ENCODE peak calls at places on chromosomes 12 and 14, in seven cellular contexts. Z is stimulated activated CD8-positive, alpha-beta memory T cell treated with anti-CD3 and anti-CD28 coated beads, Interleukin-15, amount 100 ng/mL, for 1 hour; N is cardiac fibroblast; V is tibial nerve; B is NCI-H345; O is mucosa of descending colon; T is GM04503. U is an unnamed sample.

GRCh38 chr14:94341654-94342333 is 18.7 kb upstream of the SERPINA6 start:
- DNase-seq in Z (no peak), N (no peak), V (no peak), B (no peak), O (no peak), T (no peak), U (no peak)

GRCh38 chr12:61513499-61513898 is 746.7 kb upstream of the USP15 start:
- DNase-seq in Z (no peak), N (no peak), V (no peak), B (no peak), O (no peak), T (no peak), U (no peak)

GRCh38 chr12:66290716-66291200 is 11.5 kb upstream of the HELB start:
- DNase-seq in Z (no peak), N (no peak), V (no peak), B (no peak), O (no peak), T (no peak), U (no peak)

GRCh38 chr12:116423053-116423452 is 136.1 kb upstream of the MAP1LC3B2 start:
- DNase-seq in Z (no peak), N (peak), V (no peak), B (no peak), O (no peak), T (peak), U (no peak)

GRCh38 chr12:72273851-72274284 is 1.7 kb downstream of the TRHDE start:
- DNase-seq in Z (no peak), N (no peak), V (no peak), B (no peak), O (no peak), T (no peak), U (peak)

GRCh38 chr12:81245918-81246611 is 168.2 kb downstream of the ACSS3 start:
- DNase-seq in Z (no peak), N (no peak), V (no peak), B (peak), O (no peak), T (no peak), U (no peak)

GRCh38 chr12:14366211-14366762 is 805 bp downstream of the ATF7IP start:
- DNase-seq in Z (no peak), N (no peak), V (no peak), B (peak), O (no peak), T (no peak), U (no peak)

GRCh38 chr14:89720741-89721315 is 233.7 kb downstream of the EFCAB11 start:
- DNase-seq in Z (peak), N (no peak), V (no peak), B (no peak), O (peak), T (no peak), U (peak)

GRCh38 chr12:78229491-78230209 is 399.0 kb downstream of the NAV3 start:
- DNase-seq in Z (no peak), N (peak), V (no peak), B (peak), O (peak), T (no peak), U (peak)

GRCh38 chr12:110846615-110847566 is at the start of gene CCDC63:
- DNase-seq in Z (peak), N (peak), V (peak), B (peak), O (peak), T (no peak), U (peak)

GRCh38 chr12:131536337-131536736 is 174.6 kb upstream of the SFSWAP start:
- DNase-seq in Z (no peak), N (no peak), V (peak), B (no peak), O (no peak), T (no peak), U (no peak)

GRCh38 chr12:57983150-57983857 is 41.9 kb downstream of the ATP23 start:
- DNase-seq in Z (no peak), N (peak), V (no peak), B (peak), O (peak), T (peak), U (peak)

GRCh38 chr12:98002887-98003493 is 512.4 kb upstream of the TMPO start:
- DNase-seq in Z (no peak), N (peak), V (no peak), B (peak), O (peak), T (no peak), U (peak)

GRCh38 chr12:109458086-109458485 is 19.0 kb downstream of the KCTD10 start:
- DNase-seq in Z (no peak), N (peak), V (no peak), B (no peak), O (no peak), T (no peak), U (no peak)

GRCh38 chr12:79548525-79548924 is 142.2 kb downstream of the PAWR start:
- DNase-seq in Z (no peak), N (no peak), V (no peak), B (no peak), O (no peak), T (no peak), U (no peak)

GRCh38 chr14:56474419-56475022 is 105.1 kb upstream of the TMEM260 start:
- DNase-seq in Z (no peak), N (peak), V (no peak), B (peak), O (peak), T (no peak), U (peak)

GRCh38 chr12:25087596-25087995 is 107.4 kb downstream of the DNAI7 start:
- DNase-seq in Z (no peak), N (no peak), V (no peak), B (no peak), O (no peak), T (no peak), U (no peak)

GRCh38 chr12:56261503-56262230 is 3.5 kb upstream of the ANKRD52 start:
- DNase-seq in Z (no peak), N (peak), V (no peak), B (no peak), O (peak), T (peak), U (no peak)

GRCh38 chr14:84686550-84686949 is 843.4 kb upstream of the FLRT2 start:
- DNase-seq in Z (no peak), N (no peak), V (no peak), B (no peak), O (no peak), T (no peak), U (no peak)

GRCh38 chr12:112518336-112518735 is 99.6 kb downstream of the PTPN11 start:
- DNase-seq in Z (no peak), N (no peak), V (no peak), B (no peak), O (no peak), T (no peak), U (no peak)

GRCh38 chr12:31797230-31797872 is 68.5 kb upstream of the AMN1 start:
- DNase-seq in Z (no peak), N (no peak), V (no peak), B (no peak), O (no peak), T (no peak), U (no peak)

GRCh38 chr14:85542623-85543022 is 12.7 kb downstream of the FLRT2 start:
- DNase-seq in Z (no peak), N (peak), V (no peak), B (no peak), O (no peak), T (no peak), U (no peak)

GRCh38 chr12:103140217-103140616 is 182.7 kb downstream of the ASCL1 start:
- DNase-seq in Z (no peak), N (no peak), V (no peak), B (no peak), O (no peak), T (no peak), U (peak)

GRCh38 chr14:92352158-92352985 is 29.4 kb downstream of the SLC24A4 start:
- DNase-seq in Z (no peak), N (peak), V (no peak), B (no peak), O (peak), T (no peak), U (no peak)

GRCh38 chr14:96660667-96661066 is 136.5 kb upstream of the VRK1 start:
- DNase-seq in Z (no peak), N (no peak), V (no peak), B (no peak), O (no peak), T (no peak), U (no peak)

GRCh38 chr12:131912526-131913274 is 16.4 kb upstream of the PUS1 start:
- DNase-seq in Z (no peak), N (peak), V (peak), B (no peak), O (no peak), T (peak), U (peak)

GRCh38 chr12:90250041-90250440 is 541.4 kb upstream of the ATP2B1 start:
- DNase-seq in Z (no peak), N (no peak), V (no peak), B (no peak), O (no peak), T (no peak), U (no peak)

GRCh38 chr14:35402323-35403084 is 2.0 kb downstream of the NFKBIA start:
- DNase-seq in Z (peak), N (peak), V (no peak), B (no peak), O (peak), T (no peak), U (no peak)

GRCh38 chr12:6450869-6451347 is 934 bp upstream of the TAPBPL start:
- DNase-seq in Z (no peak), N (no peak), V (no peak), B (no peak), O (peak), T (no peak), U (no peak)

GRCh38 chr14:58746261-58746660 is 108.5 kb downstream of the DACT1 start:
- DNase-seq in Z (no peak), N (peak), V (no peak), B (no peak), O (no peak), T (no peak), U (no peak)

GRCh38 chr12:26282339-26282945 is 87.1 kb downstream of the SSPN start:
- DNase-seq in Z (no peak), N (no peak), V (no peak), B (no peak), O (no peak), T (no peak), U (no peak)

GRCh38 chr12:53645191-53645590 is 19.0 kb upstream of the ATF7 start:
- DNase-seq in Z (no peak), N (peak), V (no peak), B (no peak), O (no peak), T (no peak), U (no peak)